ENCODE peak calls at places on chromosomes 4 and X, in seven cellular contexts. B is neuronal stem cell, Q is mesenchymal stem cell, I is mesendoderm, T is IMR-90, J is H1, V is trophoblast cell. Z is an unnamed sample.

GRCh38 chr4:76830612-76831474 is 67.1 kb downstream of the SOWAHB start:
- DNase-seq in B (peak; percentile 20), J (peak; percentile 50), I (peak; percentile 70), V (peak; percentile 46), T (peak; percentile 92), Q (peak; percentile 97), Z (no peak)

GRCh38 chr4:65698631-65699030 is 28.3 kb upstream of the EPHA5 start:
- DNase-seq in B (no peak), V (no peak), Q (no peak), I (no peak), T (no peak), J (no peak), Z (no peak)

GRCh38 chrX:115892787-115893671 is 277.5 kb upstream of the AGTR2 start:
- DNase-seq in I (peak; percentile 80), T (peak; percentile 54), J (peak; percentile 44), V (peak; percentile 69), B (no peak), Q (peak; percentile 20), Z (peak; percentile 68)

GRCh38 chrX:17654116-17654515 is 83.2 kb upstream of the SCML1 start:
- DNase-seq in I (no peak), V (no peak), J (no peak), Q (no peak), T (no peak), B (no peak), Z (no peak)

GRCh38 chrX:48703642-48704481 is 7.3 kb downstream of the SUV39H1 start:
- DNase-seq in B (no peak), T (peak; percentile 23), J (no peak), V (peak; percentile 90), Q (peak; percentile 36), I (peak; percentile 18), Z (no peak)

GRCh38 chr4:177419416-177419815 is 22.8 kb downstream of the AGA start:
- DNase-seq in J (no peak), Q (no peak), B (no peak), T (no peak), I (no peak), V (no peak), Z (no peak)

GRCh38 chr4:100106982-100107381 is 83.3 kb downstream of the DDIT4L start:
- DNase-seq in V (no peak), B (no peak), I (no peak), J (no peak), Q (no peak), T (no peak), Z (no peak)

GRCh38 chrX:124362072-124362471 is 15.7 kb downstream of the SH2D1A start:
- DNase-seq in B (no peak), V (no peak), Q (no peak), I (no peak), J (no peak), T (no peak), Z (no peak)

GRCh38 chr4:27010334-27010940 is 149.8 kb downstream of the STIM2 start:
- DNase-seq in Q (peak; percentile 64), I (peak; percentile 67), J (peak; percentile 64), V (peak; percentile 82), T (peak; percentile 75), B (peak; percentile 15), Z (no peak)

GRCh38 chrX:71053217-71053621 is 14.9 kb downstream of the SNX12 start:
- DNase-seq in V (no peak), T (no peak), I (peak; percentile 96), J (peak; percentile 69), B (peak; percentile 62), Q (no peak), Z (peak; percentile 90)

GRCh38 chr4:86036729-86037128 is 323.1 kb downstream of the MAPK10 start:
- DNase-seq in V (peak; percentile 85), I (no peak), Q (peak; percentile 73), B (no peak), T (peak; percentile 69), J (no peak), Z (no peak)

GRCh38 chr4:76950846-76951321 is 1.3 kb downstream of the SEPTIN11 start:
- DNase-seq in T (peak; percentile 52), I (peak; percentile 73), B (no peak), J (no peak), V (peak; percentile 67), Q (peak; percentile 60), Z (peak; percentile 51)

GRCh38 chr4:90442619-90443018 is 315.4 kb downstream of the CCSER1 start:
- DNase-seq in J (no peak), T (no peak), V (no peak), I (no peak), Q (no peak), B (no peak), Z (no peak)

GRCh38 chr4:135124196-135124595 is 922.6 kb upstream of the PABPC4L start:
- DNase-seq in I (no peak), V (no peak), T (no peak), B (no peak), J (no peak), Q (no peak), Z (no peak)
- H4K8ac ChIP-seq in I (no peak overlapping the region), V (no peak overlapping the region), T (no peak overlapping the region), B (no peak overlapping the region), J (no peak overlapping the region), Q (no peak overlapping the region), Z (no peak overlapping the region)

GRCh38 chr4:113293673-113294072 is 244.2 kb downstream of the ANK2 start:
- DNase-seq in V (no peak), I (peak; percentile 23), J (no peak), Q (no peak), B (no peak), T (no peak), Z (no peak)

GRCh38 chr4:113292371-113293042 is 243.1 kb downstream of the ANK2 start:
- DNase-seq in B (peak; percentile 57), V (no peak), I (peak; percentile 72), J (peak; percentile 80), T (peak; percentile 71), Q (peak; percentile 63), Z (peak; percentile 88)

GRCh38 chr4:113293043-113293560 is 243.6 kb downstream of the ANK2 start:
- DNase-seq in B (no peak), I (peak; percentile 33), V (no peak), T (peak; percentile 68), J (no peak), Q (peak; percentile 81), Z (no peak)

GRCh38 chr4:113290666-113291065 is 241.2 kb downstream of the ANK2 start:
- DNase-seq in Q (no peak), B (no peak), J (no peak), V (no peak), T (no peak), I (peak; percentile 28), Z (no peak)

DNA sequence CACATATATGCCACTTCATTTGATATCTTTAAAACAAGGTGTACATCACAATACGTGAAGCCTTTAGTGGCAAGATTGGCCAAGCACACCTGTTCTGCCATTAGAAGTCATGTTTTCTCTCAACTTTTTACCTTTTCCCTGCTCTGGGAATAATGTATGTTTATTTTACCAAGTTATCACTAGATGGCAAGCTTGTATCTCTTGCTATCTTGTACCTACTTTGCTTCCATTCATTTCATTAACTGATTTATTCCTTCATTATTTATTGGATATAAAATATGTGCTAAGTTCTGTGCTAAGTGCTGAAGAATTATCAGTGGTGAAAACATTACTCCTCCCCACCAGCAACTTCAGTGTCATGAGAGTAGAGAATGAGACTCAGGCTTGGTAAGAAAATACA is 245.5 kb downstream of the ANK2 start:
- DNase-seq in Q (no peak), B (no peak), T (no peak), J (no peak), V (no peak), I (no peak), Z (no peak)
- H3K4ac ChIP-seq in Q (no peak overlapping the region), B (no peak overlapping the region), T (no peak overlapping the region), J (no peak overlapping the region), V (no peak overlapping the region), I (no peak overlapping the region), Z (no peak overlapping the region)

GRCh38 chr4:10733486-10733885 is 48.9 kb upstream of the CLNK start:
- DNase-seq in J (no peak), T (no peak), I (no peak), B (no peak), Q (no peak), V (no peak), Z (no peak)
- H3K4me2 ChIP-seq in J (no peak overlapping the region), T (no peak overlapping the region), I (no peak overlapping the region), B (no peak overlapping the region), Q (no peak overlapping the region), V (no peak overlapping the region), Z (no peak overlapping the region)

DNA sequence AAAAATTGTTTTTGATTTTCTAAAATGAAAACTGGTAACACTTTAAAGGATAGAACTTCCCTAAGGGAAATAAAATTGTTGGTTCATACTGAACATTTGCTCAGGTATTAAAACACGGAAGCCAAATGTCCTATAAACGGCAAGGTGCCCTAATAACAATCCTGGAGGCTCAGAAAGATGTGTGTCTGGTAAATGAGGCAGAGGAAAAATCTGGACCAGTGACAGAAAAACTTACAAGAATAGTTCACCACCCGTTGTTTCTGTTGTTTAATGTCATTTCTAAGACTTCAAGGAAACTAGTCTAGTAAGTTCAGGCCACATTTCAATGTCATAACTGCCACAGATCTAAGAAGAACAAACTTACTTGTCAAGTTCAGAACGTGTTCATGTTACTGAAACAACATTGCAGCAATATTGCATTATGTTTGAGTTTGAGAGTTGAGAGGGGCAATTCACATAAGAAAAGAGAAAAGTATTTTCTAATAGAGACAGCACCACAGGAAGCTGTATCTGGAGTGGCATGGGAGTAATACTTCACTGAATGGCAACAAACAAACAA is 476.6 kb downstream of the GRXCR1 start:
- DNase-seq in J (no peak), Q (no peak), B (no peak), V (no peak), I (no peak), T (no peak), Z (no peak)
- H4K8ac ChIP-seq in J (no peak overlapping the region), Q (no peak overlapping the region), B (no peak overlapping the region), V (no peak overlapping the region), I (no peak overlapping the region), T (no peak overlapping the region), Z (no peak overlapping the region)

DNA sequence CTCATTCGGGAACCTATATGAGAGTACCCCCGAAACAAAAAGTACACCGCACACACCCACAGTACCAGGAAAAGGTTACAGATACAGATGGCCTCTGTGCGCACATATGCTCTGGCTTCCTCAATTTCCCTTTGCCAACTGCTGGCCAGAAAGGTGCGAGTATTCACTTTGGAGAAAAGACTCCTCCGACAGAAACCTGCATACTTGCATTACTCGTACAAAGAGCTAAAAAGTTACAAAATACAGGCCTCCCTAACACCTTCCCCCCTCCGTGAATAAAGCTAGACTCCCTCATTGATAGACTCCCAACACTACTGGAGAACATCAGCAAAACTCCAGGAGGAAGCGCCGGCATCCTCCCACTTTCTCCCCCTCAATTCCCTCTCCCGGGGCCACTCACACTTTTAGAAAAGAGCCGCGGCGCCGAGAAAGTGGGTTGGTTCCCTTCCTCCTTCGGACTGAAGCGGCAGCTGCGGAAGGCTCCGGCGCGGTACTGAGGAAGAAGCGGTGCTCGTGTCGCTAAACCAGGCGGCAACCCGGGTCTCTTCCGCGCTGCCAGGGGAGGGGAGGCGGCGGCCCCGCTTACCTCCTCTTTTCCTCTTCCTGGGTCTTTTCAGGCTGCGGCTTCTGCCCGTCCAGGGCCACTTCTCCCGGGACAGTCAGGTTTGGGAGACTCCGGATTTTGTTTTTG is 1.2 kb downstream of the FBXW7 start:
- DNase-seq in J (peak; percentile 58), Q (peak; percentile 43), V (peak; percentile 47), T (no peak), I (peak; percentile 60), B (no peak), Z (peak; percentile 35)
- H3K4ac ChIP-seq in J (no peak overlapping the region), Q (no peak overlapping the region), V (peak overlapping the region; percentile 85), T (no peak overlapping the region), I (peak overlapping the region; percentile 57), B (no peak overlapping the region), Z (no peak overlapping the region)

Z was measured in H9.